ENCODE peak calls at places on chromosomes 13 and 19, in eight cellular contexts. D, M, R, I, X, A, S and Q are unnamed samples.

GRCh38 chr13:23671902-23672301 is 101.7 kb downstream of the TNFRSF19 start:
- DNase-seq in D (no peak), M (no peak), R (no peak), I (no peak), X (no peak), A (no peak), S (peak; percentile 98), Q (no peak)

GRCh38 chr13:19795956-19796355 is 13.2 kb upstream of the PSPC1 start:
- DNase-seq in D (no peak), M (no peak), R (no peak), I (no peak), X (no peak), A (no peak), S (no peak), Q (no peak)

GRCh38 chr19:8041553-8041952 is 11.0 kb upstream of the CCL25 start:
- DNase-seq in D (no peak), M (no peak), R (no peak), I (no peak), X (no peak), A (no peak), S (no peak), Q (no peak)

GRCh38 chr13:87999141-87999765 is 328.1 kb downstream of the SLITRK5 start:
- DNase-seq in D (no peak), M (no peak), R (no peak), I (no peak), X (no peak), A (no peak), S (peak; percentile 74), Q (no peak)

GRCh38 chr13:76856141-76856571 is 30.0 kb downstream of the KCTD12 start:
- DNase-seq in D (no peak), M (no peak), R (no peak), I (no peak), X (no peak), A (no peak), S (peak; percentile 82), Q (no peak)

GRCh38 chr19:28711401-28711800 is 501.6 kb downstream of the UQCRFS1 start:
- DNase-seq in D (no peak), M (no peak), R (no peak), I (no peak), X (no peak), A (no peak), S (peak; percentile 65), Q (no peak)

GRCh38 chr13:78299832-78300623 is 303.3 kb downstream of the POU4F1 start:
- DNase-seq in D (no peak), M (no peak), R (no peak), I (no peak), X (no peak), A (no peak), S (no peak), Q (no peak)

GRCh38 chr19:1366899-1367870 is 16.5 kb upstream of the NDUFS7 start:
- DNase-seq in D (no peak), M (no peak), R (no peak), I (no peak), X (no peak), A (no peak), S (no peak), Q (no peak)

GRCh38 chr19:37966211-37967072 is 59.4 kb downstream of the SIPA1L3 start:
- DNase-seq in D (no peak), M (no peak), R (no peak), I (no peak), X (no peak), A (no peak), S (peak; percentile 44), Q (no peak)

GRCh38 chr19:16315825-16316505 is 8.7 kb upstream of the KLF2 start:
- DNase-seq in D (peak; percentile 92), M (no peak), R (no peak), I (no peak), X (no peak), A (peak; percentile 79), S (peak; percentile 100), Q (no peak)

GRCh38 chr13:114161644-114162532 is 17.2 kb upstream of the CFAP97D2 start:
- DNase-seq in D (peak; percentile 78), M (no peak), R (no peak), I (no peak), X (no peak), A (peak; percentile 55), S (no peak), Q (peak; percentile 34)

GRCh38 chr13:41356788-41357187 is 45.7 kb downstream of the NAA16 start:
- DNase-seq in D (no peak), M (peak; percentile 23), R (no peak), I (no peak), X (no peak), A (no peak), S (no peak), Q (no peak)

GRCh38 chr19:55500368-55500952 is 12.2 kb downstream of the SSC5D start:
- DNase-seq in D (no peak), M (no peak), R (peak; percentile 19), I (no peak), X (no peak), A (no peak), S (no peak), Q (no peak)

GRCh38 chr19:40718774-40719391 is 2.0 kb downstream of the ITPKC start:
- DNase-seq in D (peak; percentile 41), M (no peak), R (peak; percentile 86), I (no peak), X (no peak), A (peak; percentile 89), S (peak; percentile 52), Q (peak; percentile 16)

GRCh38 chr19:51368366-51369282 is at the start of gene CLDND2:
- DNase-seq in D (peak; percentile 28), M (no peak), R (peak; percentile 38), I (no peak), X (no peak), A (no peak), S (no peak), Q (no peak)

GRCh38 chr13:53069800-53070199 is 41.2 kb downstream of the OLFM4 start:
- DNase-seq in D (no peak), M (no peak), R (no peak), I (no peak), X (no peak), A (no peak), S (no peak), Q (no peak)

GRCh38 chr19:43439183-43440063 is 24.7 kb downstream of the TEX101 start:
- DNase-seq in D (no peak), M (peak; percentile 51), R (no peak), I (no peak), X (no peak), A (no peak), S (no peak), Q (no peak)

GRCh38 chr13:39616087-39616694 is 13.2 kb upstream of the LHFPL6 start:
- DNase-seq in D (peak; percentile 65), M (peak; percentile 22), R (no peak), I (no peak), X (no peak), A (peak; percentile 87), S (peak; percentile 56), Q (peak; percentile 24)

GRCh38 chr19:2429917-2430570 is 2.7 kb upstream of the TIMM13 start:
- DNase-seq in D (no peak), M (no peak), R (no peak), I (no peak), X (no peak), A (no peak), S (no peak), Q (no peak)

GRCh38 chr19:44904426-44904994 is 1.1 kb upstream of the APOE start:
- DNase-seq in D (no peak), M (no peak), R (no peak), I (no peak), X (no peak), A (peak; percentile 31), S (peak; percentile 54), Q (no peak)

GRCh38 chr19:20558011-20558410 is 7.6 kb downstream of the ZNF737 start:
- DNase-seq in D (no peak), M (no peak), R (peak; percentile 33), I (no peak), X (no peak), A (no peak), S (no peak), Q (no peak)

GRCh38 chr13:25232937-25233515 is 54.3 kb downstream of the MTMR6 start:
- DNase-seq in D (peak; percentile 35), M (no peak), R (no peak), I (no peak), X (no peak), A (peak; percentile 56), S (peak; percentile 29), Q (no peak)

GRCh38 chr13:97322740-97323342 is 100.7 kb downstream of the MBNL2 start:
- DNase-seq in D (no peak), M (no peak), R (no peak), I (no peak), X (no peak), A (no peak), S (peak; percentile 31), Q (no peak)

GRCh38 chr19:34066007-34066656 is 106.2 kb upstream of the LSM14A start:
- DNase-seq in D (no peak), M (no peak), R (no peak), I (no peak), X (no peak), A (no peak), S (no peak), Q (no peak)

GRCh38 chr13:47216176-47216822 is 319.4 kb upstream of the HTR2A start:
- DNase-seq in D (no peak), M (no peak), R (no peak), I (no peak), X (no peak), A (peak; percentile 19), S (peak; percentile 37), Q (no peak)

GRCh38 chr13:95677564-95678386 is 836 bp downstream of the DNAJC3 start:
- DNase-seq in D (peak; percentile 19), M (no peak), R (no peak), I (no peak), X (no peak), A (peak; percentile 25), S (peak; percentile 18), Q (no peak)

GRCh38 chr19:10961073-10961762 is 388 bp downstream of the SMARCA4 start:
- DNase-seq in D (peak; percentile 45), M (no peak), R (no peak), I (no peak), X (no peak), A (no peak), S (no peak), Q (no peak)